ENCODE peak calls at places on chromosomes 5 and 9, in four cellular contexts. Q, G, S and F are unnamed samples.

GRCh38 chr9:13444696-13445095 is 165.2 kb upstream of the MPDZ start:
- DNase-seq in G (no peak), Q (no peak), S (no peak), F (no peak)

GRCh38 chr5:172828911-172829431 is 5.1 kb upstream of the ERGIC1 start:
- DNase-seq in S (peak), Q (no peak), G (no peak), F (no peak)

GRCh38 chr5:88732181-88732633 is 150.8 kb downstream of the MEF2C start:
- DNase-seq in G (no peak), S (no peak), Q (no peak), F (no peak)

GRCh38 chr5:10456583-10457562 is 15.2 kb downstream of the ROPN1L start:
- DNase-seq in S (no peak), G (no peak), Q (no peak), F (no peak)

GRCh38 chr5:105033642-105034217 is 1471.1 kb upstream of the NUDT12 start:
- DNase-seq in Q (no peak), S (no peak), G (no peak), F (no peak)

GRCh38 chr9:15461601-15462000 is 38.9 kb downstream of the SNAPC3 start:
- DNase-seq in G (no peak), S (no peak), Q (no peak), F (no peak)

GRCh38 chr9:72193478-72193881 is 44.2 kb downstream of the GDA start:
- DNase-seq in G (no peak), S (no peak), Q (no peak), F (no peak)

GRCh38 chr5:97133106-97133505 is 9.3 kb downstream of the LIX1 start:
- DNase-seq in S (no peak), Q (no peak), G (no peak), F (no peak)

GRCh38 chr9:137300607-137301085 is 1.4 kb downstream of the NRARP start:
- DNase-seq in Q (no peak), G (no peak), S (no peak), F (no peak)

GRCh38 chr9:78196258-78196657 is 39.6 kb upstream of the CEP78 start:
- DNase-seq in Q (no peak), S (no peak), G (no peak), F (no peak)

GRCh38 chr5:174145821-174146220 is 100.3 kb downstream of the NSG2 start:
- DNase-seq in S (no peak), G (no peak), Q (no peak), F (no peak)